ENCODE peak calls at places on chromosomes 1 and 21, in eight cellular contexts. One of them, this sample, is unnamed.

GRCh38 chr1:80799457-80799856 is 1001.3 kb upstream of the ADGRL2 start:
- DNase-seq in endothelial cell: no peak
- DNase-seq in T follicular helper cell: no peak
- DNase-seq in NT2/D1: peak
- DNase-seq in naive thymus-derived CD8-positive, alpha-beta T cell: no peak
- DNase-seq in stimulated activated CD8-positive, alpha-beta memory T cell treated with anti-CD3 and anti-CD28 coated beads, Interleukin-15, amount 100 ng/mL, for 4 hours: no peak
- DNase-seq in NCI-H748 treated with DMSO at 0.1 percent for 48 hours: no peak
- DNase-seq in T-cell: no peak
- DNase-seq in this sample: no peak

GRCh38 chr1:6244401-6245054 is 549 bp downstream of the HES3 start:
- DNase-seq in endothelial cell: no peak
- DNase-seq in T follicular helper cell: no peak
- DNase-seq in NT2/D1: no peak
- DNase-seq in naive thymus-derived CD8-positive, alpha-beta T cell: no peak
- DNase-seq in stimulated activated CD8-positive, alpha-beta memory T cell treated with anti-CD3 and anti-CD28 coated beads, Interleukin-15, amount 100 ng/mL, for 4 hours: no peak
- DNase-seq in NCI-H748 treated with DMSO at 0.1 percent for 48 hours: no peak
- DNase-seq in T-cell: no peak
- DNase-seq in this sample: no peak

GRCh38 chr1:236148471-236148847 is 6.1 kb downstream of the GPR137B start:
- DNase-seq in endothelial cell: no peak
- DNase-seq in T follicular helper cell: no peak
- DNase-seq in NT2/D1: no peak
- DNase-seq in naive thymus-derived CD8-positive, alpha-beta T cell: no peak
- DNase-seq in stimulated activated CD8-positive, alpha-beta memory T cell treated with anti-CD3 and anti-CD28 coated beads, Interleukin-15, amount 100 ng/mL, for 4 hours: no peak
- DNase-seq in NCI-H748 treated with DMSO at 0.1 percent for 48 hours: no peak
- DNase-seq in T-cell: no peak
- DNase-seq in this sample: no peak

GRCh38 chr1:23446644-23447310 is 22.2 kb upstream of the TCEA3 start:
- DNase-seq in endothelial cell: no peak
- DNase-seq in T follicular helper cell: no peak
- DNase-seq in NT2/D1: no peak
- DNase-seq in naive thymus-derived CD8-positive, alpha-beta T cell: no peak
- DNase-seq in stimulated activated CD8-positive, alpha-beta memory T cell treated with anti-CD3 and anti-CD28 coated beads, Interleukin-15, amount 100 ng/mL, for 4 hours: no peak
- DNase-seq in NCI-H748 treated with DMSO at 0.1 percent for 48 hours: no peak
- DNase-seq in T-cell: no peak
- DNase-seq in this sample: no peak

GRCh38 chr1:19257178-19257914 is 5.7 kb downstream of the MRTO4 start:
- DNase-seq in endothelial cell: no peak
- DNase-seq in T follicular helper cell: no peak
- DNase-seq in NT2/D1: no peak
- DNase-seq in naive thymus-derived CD8-positive, alpha-beta T cell: no peak
- DNase-seq in stimulated activated CD8-positive, alpha-beta memory T cell treated with anti-CD3 and anti-CD28 coated beads, Interleukin-15, amount 100 ng/mL, for 4 hours: no peak
- DNase-seq in NCI-H748 treated with DMSO at 0.1 percent for 48 hours: no peak
- DNase-seq in T-cell: no peak
- DNase-seq in this sample: no peak

GRCh38 chr1:116915182-116915611 is 5.5 kb downstream of the PTGFRN start:
- DNase-seq in endothelial cell: no peak
- DNase-seq in T follicular helper cell: no peak
- DNase-seq in NT2/D1: no peak
- DNase-seq in naive thymus-derived CD8-positive, alpha-beta T cell: no peak
- DNase-seq in stimulated activated CD8-positive, alpha-beta memory T cell treated with anti-CD3 and anti-CD28 coated beads, Interleukin-15, amount 100 ng/mL, for 4 hours: no peak
- DNase-seq in NCI-H748 treated with DMSO at 0.1 percent for 48 hours: no peak
- DNase-seq in T-cell: no peak
- DNase-seq in this sample: no peak

GRCh38 chr21:37627074-37627473 is 260.5 kb downstream of the DYRK1A start:
- DNase-seq in endothelial cell: no peak
- DNase-seq in T follicular helper cell: no peak
- DNase-seq in NT2/D1: no peak
- DNase-seq in naive thymus-derived CD8-positive, alpha-beta T cell: no peak
- DNase-seq in stimulated activated CD8-positive, alpha-beta memory T cell treated with anti-CD3 and anti-CD28 coated beads, Interleukin-15, amount 100 ng/mL, for 4 hours: no peak
- DNase-seq in NCI-H748 treated with DMSO at 0.1 percent for 48 hours: no peak
- DNase-seq in T-cell: no peak
- DNase-seq in this sample: no peak

GRCh38 chr1:30986755-30987154 is 78.2 kb upstream of the SDC3 start:
- DNase-seq in endothelial cell: no peak
- DNase-seq in T follicular helper cell: no peak
- DNase-seq in NT2/D1: no peak
- DNase-seq in naive thymus-derived CD8-positive, alpha-beta T cell: no peak
- DNase-seq in stimulated activated CD8-positive, alpha-beta memory T cell treated with anti-CD3 and anti-CD28 coated beads, Interleukin-15, amount 100 ng/mL, for 4 hours: no peak
- DNase-seq in NCI-H748 treated with DMSO at 0.1 percent for 48 hours: no peak
- DNase-seq in T-cell: no peak
- DNase-seq in this sample: no peak

GRCh38 chr21:42437786-42438185 is 34.1 kb downstream of the UBASH3A start:
- DNase-seq in endothelial cell: peak
- DNase-seq in T follicular helper cell: no peak
- DNase-seq in NT2/D1: no peak
- DNase-seq in naive thymus-derived CD8-positive, alpha-beta T cell: no peak
- DNase-seq in stimulated activated CD8-positive, alpha-beta memory T cell treated with anti-CD3 and anti-CD28 coated beads, Interleukin-15, amount 100 ng/mL, for 4 hours: no peak
- DNase-seq in NCI-H748 treated with DMSO at 0.1 percent for 48 hours: no peak
- DNase-seq in T-cell: no peak
- DNase-seq in this sample: no peak